ENCODE peak calls at places on chromosomes 3 and 15, in ten cellular contexts. One of them, this sample, is unnamed.

GRCh38 chr3:185677146-185677829 is 91.2 kb downstream of the SENP2 start:
- DNase-seq in BJ: no peak
- DNase-seq in astrocyte: peak
- DNase-seq in choroid plexus epithelial cell: peak
- DNase-seq in adipocyte: peak
- DNase-seq in gastrocnemius medialis: no peak
- DNase-seq in cardiac muscle cell: peak
- DNase-seq in brain microvascular endothelial cell: peak
- DNase-seq in body of pancreas: no peak
- DNase-seq in tibial nerve: no peak
- DNase-seq in this sample: peak

GRCh38 chr3:196903740-196904139 is 36.0 kb downstream of the SENP5 start:
- DNase-seq in BJ: no peak
- DNase-seq in astrocyte: no peak
- DNase-seq in choroid plexus epithelial cell: no peak
- DNase-seq in adipocyte: no peak
- DNase-seq in gastrocnemius medialis: peak
- DNase-seq in cardiac muscle cell: no peak
- DNase-seq in brain microvascular endothelial cell: no peak
- DNase-seq in body of pancreas: no peak
- DNase-seq in tibial nerve: no peak
- DNase-seq in this sample: no peak

GRCh38 chr3:139534444-139534812 is 5.1 kb downstream of the RBP1 start:
- DNase-seq in BJ: peak
- DNase-seq in astrocyte: peak
- DNase-seq in choroid plexus epithelial cell: peak
- DNase-seq in adipocyte: peak
- DNase-seq in gastrocnemius medialis: no peak
- DNase-seq in cardiac muscle cell: no peak
- DNase-seq in brain microvascular endothelial cell: peak
- DNase-seq in body of pancreas: peak
- DNase-seq in tibial nerve: no peak
- DNase-seq in this sample: no peak

GRCh38 chr3:2024037-2024436 is 74.6 kb upstream of the CNTN4 start:
- DNase-seq in BJ: no peak
- DNase-seq in astrocyte: no peak
- DNase-seq in choroid plexus epithelial cell: peak
- DNase-seq in adipocyte: no peak
- DNase-seq in gastrocnemius medialis: no peak
- DNase-seq in cardiac muscle cell: no peak
- DNase-seq in brain microvascular endothelial cell: no peak
- DNase-seq in body of pancreas: no peak
- DNase-seq in tibial nerve: no peak
- DNase-seq in this sample: no peak

GRCh38 chr3:142215111-142215510 is 10.3 kb downstream of the GK5 start:
- DNase-seq in BJ: no peak
- DNase-seq in astrocyte: no peak
- DNase-seq in choroid plexus epithelial cell: peak
- DNase-seq in adipocyte: peak
- DNase-seq in gastrocnemius medialis: no peak
- DNase-seq in cardiac muscle cell: no peak
- DNase-seq in brain microvascular endothelial cell: no peak
- DNase-seq in body of pancreas: no peak
- DNase-seq in tibial nerve: no peak
- DNase-seq in this sample: no peak

GRCh38 chr15:67528536-67528935 is 7.6 kb downstream of the C15orf61 start:
- DNase-seq in BJ: no peak
- DNase-seq in astrocyte: no peak
- DNase-seq in choroid plexus epithelial cell: no peak
- DNase-seq in adipocyte: no peak
- DNase-seq in gastrocnemius medialis: no peak
- DNase-seq in cardiac muscle cell: no peak
- DNase-seq in brain microvascular endothelial cell: no peak
- DNase-seq in body of pancreas: no peak
- DNase-seq in tibial nerve: no peak
- DNase-seq in this sample: no peak

GRCh38 chr3:181569356-181569940 is 142.3 kb upstream of the SOX2 start:
- DNase-seq in BJ: no peak
- DNase-seq in astrocyte: no peak
- DNase-seq in choroid plexus epithelial cell: no peak
- DNase-seq in adipocyte: no peak
- DNase-seq in gastrocnemius medialis: no peak
- DNase-seq in cardiac muscle cell: no peak
- DNase-seq in brain microvascular endothelial cell: no peak
- DNase-seq in body of pancreas: no peak
- DNase-seq in tibial nerve: no peak
- DNase-seq in this sample: no peak

GRCh38 chr3:121529308-121529707 is 16.5 kb downstream of the POLQ start:
- DNase-seq in BJ: no peak
- DNase-seq in astrocyte: no peak
- DNase-seq in choroid plexus epithelial cell: peak
- DNase-seq in adipocyte: peak
- DNase-seq in gastrocnemius medialis: no peak
- DNase-seq in cardiac muscle cell: no peak
- DNase-seq in brain microvascular endothelial cell: no peak
- DNase-seq in body of pancreas: no peak
- DNase-seq in tibial nerve: no peak
- DNase-seq in this sample: no peak

GRCh38 chr15:89662893-89663673 is 7.8 kb upstream of the KIF7 start:
- DNase-seq in BJ: peak
- DNase-seq in astrocyte: peak
- DNase-seq in choroid plexus epithelial cell: peak
- DNase-seq in adipocyte: peak
- DNase-seq in gastrocnemius medialis: peak
- DNase-seq in cardiac muscle cell: no peak
- DNase-seq in brain microvascular endothelial cell: peak
- DNase-seq in body of pancreas: peak
- DNase-seq in tibial nerve: peak
- DNase-seq in this sample: peak

GRCh38 chr3:188049890-188050530 is 103.9 kb upstream of the LPP start:
- DNase-seq in BJ: no peak
- DNase-seq in astrocyte: no peak
- DNase-seq in choroid plexus epithelial cell: no peak
- DNase-seq in adipocyte: no peak
- DNase-seq in gastrocnemius medialis: no peak
- DNase-seq in cardiac muscle cell: no peak
- DNase-seq in brain microvascular endothelial cell: no peak
- DNase-seq in body of pancreas: no peak
- DNase-seq in tibial nerve: no peak
- DNase-seq in this sample: no peak

DNA sequence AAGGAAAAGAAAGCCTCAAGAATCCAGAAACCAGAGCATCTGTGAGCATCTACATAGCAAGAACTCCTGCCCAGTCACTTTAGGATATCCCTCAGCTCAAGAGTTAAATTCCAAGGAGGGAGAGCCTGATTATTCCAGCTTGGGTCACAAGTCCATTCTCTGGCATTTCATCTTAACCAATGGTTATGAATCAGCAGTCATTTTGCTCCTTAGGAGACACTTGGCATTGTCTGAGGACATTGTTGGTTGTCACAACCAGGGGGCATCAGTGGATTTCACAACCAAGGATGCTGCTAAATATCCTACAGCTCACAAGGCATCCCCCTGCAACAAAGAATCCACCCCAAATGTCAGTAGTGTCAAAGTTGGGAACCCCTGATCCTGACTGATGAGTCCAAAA is 51.0 kb upstream of the LMCD1 start:
- DNase-seq in BJ: no peak
- DNase-seq in astrocyte: peak
- DNase-seq in choroid plexus epithelial cell: no peak
- DNase-seq in adipocyte: peak
- DNase-seq in gastrocnemius medialis: no peak
- DNase-seq in cardiac muscle cell: no peak
- DNase-seq in brain microvascular endothelial cell: no peak
- DNase-seq in body of pancreas: no peak
- DNase-seq in tibial nerve: no peak
- DNase-seq in this sample: peak
- H3K4me3 ChIP-seq in BJ: no peak
- H3K4me3 ChIP-seq in astrocyte: no peak
- H3K4me3 ChIP-seq in choroid plexus epithelial cell: no peak
- H3K4me3 ChIP-seq in adipocyte: no peak
- H3K4me3 ChIP-seq in gastrocnemius medialis: no peak
- H3K4me3 ChIP-seq in cardiac muscle cell: no peak
- H3K4me3 ChIP-seq in brain microvascular endothelial cell: no peak
- H3K4me3 ChIP-seq in body of pancreas: no peak
- H3K4me3 ChIP-seq in tibial nerve: no peak
- H3K4me3 ChIP-seq in this sample: no peak

GRCh38 chr3:170735821-170736220 is 134.2 kb downstream of the RPL22L1 start:
- DNase-seq in BJ: no peak
- DNase-seq in astrocyte: no peak
- DNase-seq in choroid plexus epithelial cell: no peak
- DNase-seq in adipocyte: no peak
- DNase-seq in gastrocnemius medialis: no peak
- DNase-seq in cardiac muscle cell: no peak
- DNase-seq in brain microvascular endothelial cell: no peak
- DNase-seq in body of pancreas: no peak
- DNase-seq in tibial nerve: no peak
- DNase-seq in this sample: no peak
- H3K4me3 ChIP-seq in BJ: no peak
- H3K4me3 ChIP-seq in astrocyte: no peak
- H3K4me3 ChIP-seq in choroid plexus epithelial cell: no peak
- H3K4me3 ChIP-seq in adipocyte: peak
- H3K4me3 ChIP-seq in gastrocnemius medialis: no peak
- H3K4me3 ChIP-seq in cardiac muscle cell: no peak
- H3K4me3 ChIP-seq in brain microvascular endothelial cell: no peak
- H3K4me3 ChIP-seq in body of pancreas: no peak
- H3K4me3 ChIP-seq in tibial nerve: no peak
- H3K4me3 ChIP-seq in this sample: no peak

GRCh38 chr15:60009581-60010379 is 5.7 kb downstream of the FOXB1 start:
- DNase-seq in BJ: no peak
- DNase-seq in astrocyte: no peak
- DNase-seq in choroid plexus epithelial cell: no peak
- DNase-seq in adipocyte: no peak
- DNase-seq in gastrocnemius medialis: no peak
- DNase-seq in cardiac muscle cell: no peak
- DNase-seq in brain microvascular endothelial cell: no peak
- DNase-seq in body of pancreas: no peak
- DNase-seq in tibial nerve: no peak
- DNase-seq in this sample: no peak
- H3K4me3 ChIP-seq in BJ: no peak
- H3K4me3 ChIP-seq in astrocyte: no peak
- H3K4me3 ChIP-seq in choroid plexus epithelial cell: no peak
- H3K4me3 ChIP-seq in adipocyte: no peak
- H3K4me3 ChIP-seq in gastrocnemius medialis: no peak
- H3K4me3 ChIP-seq in cardiac muscle cell: no peak
- H3K4me3 ChIP-seq in brain microvascular endothelial cell: no peak
- H3K4me3 ChIP-seq in body of pancreas: no peak
- H3K4me3 ChIP-seq in tibial nerve: no peak
- H3K4me3 ChIP-seq in this sample: no peak

GRCh38 chr3:42652611-42653302 is 740 bp upstream of the ZBTB47 start:
- DNase-seq in BJ: no peak
- DNase-seq in astrocyte: peak
- DNase-seq in choroid plexus epithelial cell: peak
- DNase-seq in adipocyte: peak
- DNase-seq in gastrocnemius medialis: peak
- DNase-seq in cardiac muscle cell: no peak
- DNase-seq in brain microvascular endothelial cell: peak
- DNase-seq in body of pancreas: peak
- DNase-seq in tibial nerve: peak
- DNase-seq in this sample: peak

GRCh38 chr3:42653303-42653559 is 266 bp upstream of the ZBTB47 start:
- DNase-seq in BJ: no peak
- DNase-seq in astrocyte: no peak
- DNase-seq in choroid plexus epithelial cell: no peak
- DNase-seq in adipocyte: no peak
- DNase-seq in gastrocnemius medialis: no peak
- DNase-seq in cardiac muscle cell: no peak
- DNase-seq in brain microvascular endothelial cell: no peak
- DNase-seq in body of pancreas: no peak
- DNase-seq in tibial nerve: no peak
- DNase-seq in this sample: no peak

GRCh38 chr3:42653560-42654330 is at the start of gene ZBTB47:
- DNase-seq in BJ: no peak
- DNase-seq in astrocyte: no peak
- DNase-seq in choroid plexus epithelial cell: peak
- DNase-seq in adipocyte: peak
- DNase-seq in gastrocnemius medialis: peak
- DNase-seq in cardiac muscle cell: peak
- DNase-seq in brain microvascular endothelial cell: no peak
- DNase-seq in body of pancreas: peak
- DNase-seq in tibial nerve: peak
- DNase-seq in this sample: peak

GRCh38 chr3:42651248-42652091 is 2.0 kb upstream of the ZBTB47 start:
- DNase-seq in BJ: peak
- DNase-seq in astrocyte: peak
- DNase-seq in choroid plexus epithelial cell: no peak
- DNase-seq in adipocyte: peak
- DNase-seq in gastrocnemius medialis: peak
- DNase-seq in cardiac muscle cell: no peak
- DNase-seq in brain microvascular endothelial cell: peak
- DNase-seq in body of pancreas: no peak
- DNase-seq in tibial nerve: no peak
- DNase-seq in this sample: peak

GRCh38 chr3:42652251-42652610 is 1.3 kb upstream of the ZBTB47 start:
- DNase-seq in BJ: no peak
- DNase-seq in astrocyte: no peak
- DNase-seq in choroid plexus epithelial cell: no peak
- DNase-seq in adipocyte: no peak
- DNase-seq in gastrocnemius medialis: no peak
- DNase-seq in cardiac muscle cell: no peak
- DNase-seq in brain microvascular endothelial cell: no peak
- DNase-seq in body of pancreas: no peak
- DNase-seq in tibial nerve: no peak
- DNase-seq in this sample: no peak
- H3K4me3 ChIP-seq in BJ: peak
- H3K4me3 ChIP-seq in astrocyte: no peak
- H3K4me3 ChIP-seq in choroid plexus epithelial cell: peak
- H3K4me3 ChIP-seq in adipocyte: peak
- H3K4me3 ChIP-seq in gastrocnemius medialis: no peak
- H3K4me3 ChIP-seq in cardiac muscle cell: no peak
- H3K4me3 ChIP-seq in brain microvascular endothelial cell: no peak
- H3K4me3 ChIP-seq in body of pancreas: no peak
- H3K4me3 ChIP-seq in tibial nerve: peak
- H3K4me3 ChIP-seq in this sample: no peak

DNA sequence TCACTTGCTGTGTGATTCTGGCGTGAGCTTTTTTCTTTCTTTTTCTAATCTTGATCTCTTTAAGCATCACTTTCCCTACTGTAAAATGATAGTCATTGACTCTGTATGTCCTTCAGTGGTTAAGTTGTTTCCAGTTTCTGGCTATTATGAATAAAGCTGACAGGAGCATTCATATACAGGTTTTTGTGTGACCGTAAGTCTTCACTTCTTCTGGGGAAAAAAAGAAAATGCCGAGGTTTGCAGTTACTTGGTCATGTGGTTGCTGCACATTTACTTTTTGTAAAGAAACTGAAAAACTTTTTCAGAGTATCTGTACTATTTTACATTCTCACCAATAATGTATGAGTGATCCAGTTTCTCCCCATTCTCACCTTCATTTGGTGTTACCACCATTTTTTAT is 247.4 kb upstream of the RBMS3 start:
- DNase-seq in BJ: no peak
- DNase-seq in astrocyte: no peak
- DNase-seq in choroid plexus epithelial cell: no peak
- DNase-seq in adipocyte: no peak
- DNase-seq in gastrocnemius medialis: no peak
- DNase-seq in cardiac muscle cell: no peak
- DNase-seq in brain microvascular endothelial cell: no peak
- DNase-seq in body of pancreas: no peak
- DNase-seq in tibial nerve: no peak
- DNase-seq in this sample: no peak
- H3K4me3 ChIP-seq in BJ: no peak
- H3K4me3 ChIP-seq in astrocyte: no peak
- H3K4me3 ChIP-seq in choroid plexus epithelial cell: no peak
- H3K4me3 ChIP-seq in adipocyte: no peak
- H3K4me3 ChIP-seq in gastrocnemius medialis: no peak
- H3K4me3 ChIP-seq in cardiac muscle cell: no peak
- H3K4me3 ChIP-seq in brain microvascular endothelial cell: no peak
- H3K4me3 ChIP-seq in body of pancreas: no peak
- H3K4me3 ChIP-seq in tibial nerve: no peak
- H3K4me3 ChIP-seq in this sample: no peak

GRCh38 chr3:13021141-13021933 is 51.9 kb downstream of the IQSEC1 start:
- DNase-seq in BJ: no peak
- DNase-seq in astrocyte: no peak
- DNase-seq in choroid plexus epithelial cell: no peak
- DNase-seq in adipocyte: no peak
- DNase-seq in gastrocnemius medialis: no peak
- DNase-seq in cardiac muscle cell: no peak
- DNase-seq in brain microvascular endothelial cell: no peak
- DNase-seq in body of pancreas: peak
- DNase-seq in tibial nerve: no peak
- DNase-seq in this sample: no peak
- H3K4me3 ChIP-seq in BJ: no peak
- H3K4me3 ChIP-seq in astrocyte: peak
- H3K4me3 ChIP-seq in choroid plexus epithelial cell: no peak
- H3K4me3 ChIP-seq in adipocyte: no peak
- H3K4me3 ChIP-seq in gastrocnemius medialis: no peak
- H3K4me3 ChIP-seq in cardiac muscle cell: no peak
- H3K4me3 ChIP-seq in brain microvascular endothelial cell: no peak
- H3K4me3 ChIP-seq in body of pancreas: no peak
- H3K4me3 ChIP-seq in tibial nerve: no peak
- H3K4me3 ChIP-seq in this sample: no peak

This sample was measured in mesendoderm.